ENCODE peak calls at places on chromosomes 2 and 18, in six cellular contexts. S, Q, A, Y, K and B are unnamed samples.

GRCh38 chr2:191166111-191166755 is 15.4 kb upstream of the STAT4 start:
- DNase-seq in S (no peak), Q (no peak), A (no peak), K (no peak), Y (no peak), B (no peak)

GRCh38 chr2:85801871-85802270 is 48.1 kb downstream of the ATOH8 start:
- DNase-seq in A (no peak), Y (no peak), K (no peak), Q (no peak), S (no peak), B (no peak)

GRCh38 chr2:210556355-210556980 is at the start of gene CPS1:
- DNase-seq in K (no peak), Q (no peak), A (no peak), S (no peak), Y (no peak), B (no peak)

GRCh38 chr2:181203916-181204315 is 223.5 kb downstream of the UBE2E3 start:
- DNase-seq in A (no peak), Q (no peak), S (no peak), Y (no peak), K (no peak), B (no peak)

GRCh38 chr2:210459925-210460862 is 16.4 kb downstream of the LANCL1 start:
- DNase-seq in Y (no peak), Q (no peak), K (no peak), A (no peak), S (no peak), B (no peak)

GRCh38 chr2:124048664-124049063 is 23.6 kb downstream of the CNTNAP5 start:
- DNase-seq in K (no peak), Q (no peak), Y (no peak), A (no peak), S (no peak), B (no peak)

GRCh38 chr2:33766175-33766574 is 167.1 kb upstream of the FAM98A start:
- DNase-seq in Y (no peak), Q (no peak), S (no peak), A (no peak), K (no peak), B (no peak)

GRCh38 chr2:74864728-74865722 is 31.1 kb downstream of the HK2 start:
- DNase-seq in S (no peak), A (no peak), K (no peak), Q (no peak), Y (no peak), B (no peak)

GRCh38 chr18:62033207-62033606 is 140.4 kb upstream of the RNF152 start:
- DNase-seq in K (no peak), Q (no peak), S (no peak), Y (no peak), A (no peak), B (no peak)

GRCh38 chr2:113116100-113116958 is 11.1 kb upstream of the IL1RN start:
- DNase-seq in S (no peak), Q (no peak), K (peak), A (no peak), Y (no peak), B (no peak)

GRCh38 chr2:102361632-102362241 is 6.1 kb downstream of the IL18R1 start:
- DNase-seq in S (no peak), Q (no peak), A (no peak), Y (no peak), K (no peak), B (no peak)

GRCh38 chr2:168160897-168161296 is 86.5 kb downstream of the STK39 start:
- DNase-seq in S (no peak), A (no peak), Y (no peak), K (peak), Q (no peak), B (no peak)

GRCh38 chr18:11591957-11592356 is 17.4 kb upstream of the SLC35G4 start:
- DNase-seq in Y (no peak), Q (no peak), A (no peak), K (no peak), S (no peak), B (no peak)

GRCh38 chr2:203869207-203869606 is 1.6 kb downstream of the CTLA4 start:
- DNase-seq in S (no peak), Y (no peak), Q (no peak), K (no peak), A (no peak), B (no peak)

GRCh38 chr2:108423502-108424251 is 25.3 kb upstream of the GCC2 start:
- DNase-seq in S (no peak), Q (no peak), Y (no peak), K (no peak), A (no peak), B (no peak)

GRCh38 chr2:33484042-33484621 is 7.7 kb downstream of the RASGRP3 start:
- DNase-seq in A (no peak), K (no peak), Q (no peak), Y (no peak), S (no peak), B (no peak)

GRCh38 chr2:20241973-20242726 is 17.2 kb upstream of the SDC1 start:
- DNase-seq in S (no peak), Q (no peak), A (no peak), K (peak), Y (no peak), B (no peak)

GRCh38 chr2:62196278-62196901 is 475 bp downstream of the B3GNT2 start:
- DNase-seq in K (peak), S (peak), Y (no peak), A (no peak), Q (peak), B (peak)
- TF ChIP-seq CTCF in K (no peak), S (no peak), Y (no peak), A (peak), Q (no peak), B (no peak)

GRCh38 chr2:21916934-21917522 is 793.3 kb downstream of the TDRD15 start:
- DNase-seq in Q (no peak), K (no peak), Y (no peak), A (no peak), S (no peak), B (no peak)
- TF ChIP-seq CTCF in Q (no peak), K (no peak), Y (no peak), A (no peak), S (no peak), B (no peak)

GRCh38 chr2:129078548-129078947 is 759.9 kb upstream of the HS6ST1 start:
- DNase-seq in K (no peak), S (no peak), A (no peak), Y (no peak), Q (no peak), B (no peak)

GRCh38 chr2:129085386-129085785 is 766.7 kb upstream of the HS6ST1 start:
- DNase-seq in K (no peak), Y (no peak), Q (no peak), A (no peak), S (no peak), B (no peak)

GRCh38 chr2:129080715-129081472 is 762.2 kb upstream of the HS6ST1 start:
- DNase-seq in Q (no peak), Y (no peak), A (no peak), S (no peak), K (no peak), B (no peak)
- TF ChIP-seq CTCF in Q (no peak), Y (no peak), A (no peak), S (no peak), K (no peak), B (no peak)

GRCh38 chr2:106037922-106038321 is 156.2 kb downstream of the UXS1 start:
- DNase-seq in S (no peak), Y (no peak), K (no peak), Q (no peak), A (no peak), B (no peak)

GRCh38 chr2:106034325-106034724 is 159.8 kb downstream of the UXS1 start:
- DNase-seq in A (no peak), K (no peak), Y (no peak), Q (no peak), S (no peak), B (no peak)

GRCh38 chr2:106038598-106039375 is 155.3 kb downstream of the UXS1 start:
- DNase-seq in A (no peak), K (no peak), Y (no peak), S (no peak), Q (no peak), B (no peak)

GRCh38 chr2:106039634-106040033 is 154.5 kb downstream of the UXS1 start:
- DNase-seq in Y (no peak), Q (no peak), K (no peak), S (no peak), A (no peak), B (no peak)

DNA sequence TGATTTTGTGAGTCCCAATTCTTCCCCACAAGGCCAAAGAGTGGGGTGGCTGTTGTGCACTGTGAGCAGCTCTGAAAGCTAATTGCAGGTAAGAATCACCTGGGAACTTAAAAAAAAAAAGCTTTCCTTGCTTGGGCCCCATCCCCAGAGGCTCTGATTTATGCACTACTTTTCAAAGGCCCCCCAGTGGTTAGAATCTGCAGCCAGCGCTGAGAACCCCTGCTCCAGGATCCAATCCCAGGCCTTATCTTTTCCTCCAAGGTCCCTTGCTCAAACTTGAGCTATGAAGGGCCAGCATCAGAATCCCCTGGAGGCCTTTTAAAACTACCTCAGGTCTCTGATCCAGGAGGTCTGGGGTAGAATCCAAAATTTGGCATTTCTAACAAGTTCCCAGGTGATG is 156.8 kb downstream of the UXS1 start:
- DNase-seq in A (no peak), Y (no peak), Q (no peak), K (no peak), S (no peak), B (no peak)
- TF ChIP-seq CTCF in A (no peak), Y (no peak), Q (no peak), K (no peak), S (no peak), B (no peak)

GRCh38 chr2:119531292-119531691 is 7.0 kb upstream of the SCTR start:
- DNase-seq in S (no peak), K (no peak), A (no peak), Y (no peak), Q (no peak), B (no peak)
- TF ChIP-seq CTCF in S (peak), K (no peak), A (no peak), Y (no peak), Q (no peak), B (no peak)